ENCODE peak calls at places on chromosomes 3 and 15, in ten cellular contexts. G is ACHN, N is activated T-cell treated with anti-CD3 and anti-CD28 coated beads for 1 hour, F is skeletal muscle cell, T is DMS153, K is anterior cingulate cortex, H is HFF-Myc, L is NCI-H524, Y is keratinocyte, I is WTC11. V is an unnamed sample.
A peak's percentile ranks its signal among the peaks of the same experiment; 100 is the strongest.

GRCh38 chr3:192273611-192274010 is 453.7 kb downstream of the FGF12 start:
- DNase-seq in G (no peak), N (no peak), F (no peak), T (peak; percentile 5), K (no peak), H (no peak), L (no peak), Y (no peak), I (no peak), V (no peak)

GRCh38 chr3:57949779-57950618 is 58.2 kb upstream of the FLNB start:
- DNase-seq in G (peak; percentile 57), N (no peak), F (no peak), T (no peak), K (no peak), H (no peak), L (no peak), Y (no peak), I (no peak), V (no peak)

GRCh38 chr3:21621396-21621695 is 129.7 kb downstream of the ZNF385D start:
- DNase-seq in G (peak; percentile 31), N (no peak), F (peak; percentile 75), T (no peak), K (no peak), H (no peak), L (no peak), Y (no peak), I (no peak), V (no peak)

GRCh38 chr3:46498916-46499519 is 1.2 kb downstream of the RTP3 start:
- DNase-seq in G (no peak), N (no peak), F (no peak), T (no peak), K (no peak), H (no peak), L (no peak), Y (no peak), I (no peak), V (no peak)

GRCh38 chr3:195462308-195462610 is 19.4 kb upstream of the ACAP2 start:
- DNase-seq in G (no peak), N (no peak), F (no peak), T (no peak), K (no peak), H (no peak), L (no peak), Y (no peak), I (no peak), V (no peak)

GRCh38 chr3:151901282-151901945 is 28.0 kb downstream of the SUCNR1 start:
- DNase-seq in G (no peak), N (no peak), F (no peak), T (no peak), K (no peak), H (no peak), L (no peak), Y (no peak), I (no peak), V (no peak)

GRCh38 chr15:37099321-37100108 is 834 bp downstream of the MEIS2 start:
- DNase-seq in G (peak; percentile 41), N (no peak), F (no peak), T (no peak), K (no peak), H (no peak), L (peak; percentile 42), Y (no peak), I (no peak), V (no peak)

GRCh38 chr3:130854208-130854864 is 39.5 kb upstream of the ATP2C1 start:
- DNase-seq in G (no peak), N (no peak), F (no peak), T (no peak), K (no peak), H (no peak), L (no peak), Y (no peak), I (no peak), V (no peak)

GRCh38 chr3:177978948-177979347 is 557.3 kb upstream of the KCNMB2 start:
- DNase-seq in G (no peak), N (no peak), F (no peak), T (no peak), K (no peak), H (no peak), L (no peak), Y (no peak), I (no peak), V (no peak)

GRCh38 chr15:39501366-39501765 is 79.5 kb upstream of the THBS1 start:
- DNase-seq in G (peak; percentile 14), N (no peak), F (no peak), T (no peak), K (no peak), H (no peak), L (no peak), Y (no peak), I (no peak), V (no peak)

GRCh38 chr3:189664311-189664710 is 33.1 kb downstream of the TP63 start:
- DNase-seq in G (peak; percentile 53), N (no peak), F (peak; percentile 88), T (no peak), K (no peak), H (peak; percentile 81), L (no peak), Y (no peak), I (no peak), V (no peak)

GRCh38 chr15:99051308-99051707 is 43.7 kb upstream of the PGPEP1L start:
- DNase-seq in G (no peak), N (no peak), F (no peak), T (no peak), K (no peak), H (no peak), L (no peak), Y (no peak), I (no peak), V (no peak)

GRCh38 chr3:129824926-129825541 is 68.5 kb downstream of the TMCC1 start:
- DNase-seq in G (peak; percentile 62), N (peak; percentile 11), F (no peak), T (no peak), K (no peak), H (peak; percentile 24), L (peak; percentile 68), Y (peak; percentile 38), I (peak; percentile 57), V (no peak)

GRCh38 chr3:9384141-9384828 is 13.1 kb upstream of the SETD5 start:
- DNase-seq in G (no peak), N (no peak), F (no peak), T (no peak), K (no peak), H (no peak), L (no peak), Y (no peak), I (no peak), V (no peak)

GRCh38 chr3:182979719-182980191 is 583 bp downstream of the DCUN1D1 start:
- DNase-seq in G (peak; percentile 27), N (no peak), F (no peak), T (no peak), K (no peak), H (no peak), L (no peak), Y (no peak), I (peak; percentile 60), V (no peak)

GRCh38 chr3:52406231-52406661 is 38.7 kb downstream of the SEMA3G start:
- DNase-seq in G (no peak), N (no peak), F (no peak), T (no peak), K (no peak), H (no peak), L (no peak), Y (peak; percentile 100), I (no peak), V (no peak)

GRCh38 chr3:126391631-126392030 is 3.1 kb upstream of the CFAP100 start:
- DNase-seq in G (no peak), N (no peak), F (no peak), T (no peak), K (no peak), H (no peak), L (no peak), Y (no peak), I (no peak), V (no peak)

V was measured in CD8-positive, alpha-beta T cell.